ENCODE peak calls at places on chromosome 2, in five cellular contexts. V is GM12878, Z is HCT116, G is H1, U is K562. F is an unnamed sample.

GRCh38 chr2:231297108-231297908 is 98.2 kb upstream of the B3GNT7 start:
- DNase-seq in G (peak), V (peak), Z (peak), U (peak), F (peak)

GRCh38 chr2:219681301-219682290 is 54.2 kb downstream of the SLC4A3 start:
- DNase-seq in G (no peak), Z (no peak), U (no peak), V (no peak), F (no peak)

GRCh38 chr2:177306550-177306949 is 42.0 kb upstream of the NFE2L2 start:
- DNase-seq in U (peak), G (no peak), Z (no peak), V (no peak), F (no peak)

GRCh38 chr2:41206004-41206403 is 754.1 kb upstream of the SLC8A1 start:
- DNase-seq in Z (no peak), G (no peak), V (no peak), U (no peak), F (no peak)

GRCh38 chr2:75710220-75710576 is 517 bp downstream of the GCFC2 start:
- DNase-seq in V (no peak), U (no peak), G (no peak), Z (no peak), F (peak)

GRCh38 chr2:191818725-191819333 is 28.1 kb downstream of the CAVIN2 start:
- DNase-seq in V (no peak), U (no peak), G (no peak), Z (no peak), F (no peak)

GRCh38 chr2:11571170-11571569 is 37.3 kb downstream of the GREB1 start:
- DNase-seq in G (no peak), V (no peak), U (no peak), Z (no peak), F (no peak)

GRCh38 chr2:55811048-55811447 is 112.5 kb downstream of the EFEMP1 start:
- DNase-seq in Z (no peak), V (no peak), G (no peak), U (no peak), F (no peak)

GRCh38 chr2:206064077-206064476 is 21.9 kb downstream of the INO80D start:
- DNase-seq in V (no peak), U (no peak), Z (no peak), G (no peak), F (no peak)

GRCh38 chr2:126999342-126999741 is 100.7 kb downstream of the TEX51 start:
- DNase-seq in Z (no peak), V (no peak), G (no peak), U (no peak), F (no peak)

GRCh38 chr2:45345331-45346305 is 265.4 kb downstream of the SRBD1 start:
- DNase-seq in U (no peak), Z (no peak), V (no peak), G (peak), F (no peak)

GRCh38 chr2:10720983-10721343 is 467 bp upstream of the ATP6V1C2 start:
- DNase-seq in U (no peak), Z (no peak), V (no peak), G (no peak), F (no peak)

GRCh38 chr2:230443540-230443939 is 27.5 kb downstream of the SP100 start:
- DNase-seq in G (no peak), U (no peak), Z (no peak), V (no peak), F (no peak)

GRCh38 chr2:201151127-201152074 is 31.5 kb upstream of the CASP10 start:
- DNase-seq in U (no peak), V (no peak), Z (peak), G (no peak), F (no peak)

GRCh38 chr2:208072250-208072892 is 47.0 kb upstream of the PLEKHM3 start:
- DNase-seq in Z (peak), V (peak), U (peak), G (peak), F (peak)

GRCh38 chr2:23489471-23490400 is 104.8 kb downstream of the KLHL29 start:
- DNase-seq in U (no peak), G (no peak), Z (no peak), V (no peak), F (no peak)

GRCh38 chr2:23493849-23494248 is 108.9 kb downstream of the KLHL29 start:
- DNase-seq in Z (no peak), V (no peak), U (no peak), G (no peak), F (no peak)

GRCh38 chr2:23492941-23493340 is 108.0 kb downstream of the KLHL29 start:
- DNase-seq in U (no peak), V (no peak), G (no peak), Z (no peak), F (peak)

GRCh38 chr2:23491622-23492336 is 106.8 kb downstream of the KLHL29 start:
- DNase-seq in G (no peak), U (no peak), V (no peak), Z (no peak), F (no peak)

DNA sequence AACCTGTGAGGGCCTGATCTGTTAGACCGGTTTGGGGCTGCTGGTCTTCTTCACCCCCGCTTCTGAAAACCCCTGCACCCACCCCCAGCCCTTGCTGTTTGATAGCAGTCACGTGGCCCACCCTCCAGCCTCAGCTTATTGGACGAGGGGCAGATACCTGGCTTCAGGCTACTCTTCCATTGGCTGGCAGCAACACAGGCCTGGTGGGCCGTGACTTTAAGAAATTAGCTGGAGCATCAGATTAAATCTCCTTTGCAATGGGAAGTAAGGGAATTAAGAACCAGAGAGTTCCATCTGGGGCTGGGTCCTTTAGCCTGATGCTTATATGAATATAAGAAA is 107.3 kb downstream of the KLHL29 start:
- DNase-seq in U (no peak), G (no peak), Z (no peak), V (no peak), F (no peak)
- TF ChIP-seq JUND in U (no peak), G (no peak), Z (no peak), V (no peak), F (no peak)

GRCh38 chr2:60811491-60812370 is 55.7 kb downstream of the PAPOLG start:
- DNase-seq in U (no peak), V (no peak), Z (no peak), G (no peak), F (no peak)

GRCh38 chr2:60808330-60808801 is 52.3 kb downstream of the PAPOLG start:
- DNase-seq in Z (no peak), G (peak), U (peak), V (no peak), F (no peak)

GRCh38 chr2:60806595-60806987 is 50.5 kb downstream of the PAPOLG start:
- DNase-seq in G (peak), V (no peak), Z (no peak), U (no peak), F (no peak)

GRCh38 chr2:60804473-60804872 is 48.4 kb downstream of the PAPOLG start:
- DNase-seq in G (peak), U (no peak), Z (no peak), V (no peak), F (no peak)

GRCh38 chr2:60806988-60807681 is 51.1 kb downstream of the PAPOLG start:
- DNase-seq in G (peak), V (peak), U (peak), Z (no peak), F (no peak)
- TF ChIP-seq JUND in G (no peak), V (no peak), U (no peak), Z (no peak), F (no peak)

GRCh38 chr2:239934571-239935171 is 90.5 kb downstream of the NDUFA10 start:
- DNase-seq in U (peak), Z (peak), G (peak), V (no peak), F (peak)
- TF ChIP-seq JUND in U (no peak), Z (no peak), G (no peak), V (no peak), F (no peak)

DNA sequence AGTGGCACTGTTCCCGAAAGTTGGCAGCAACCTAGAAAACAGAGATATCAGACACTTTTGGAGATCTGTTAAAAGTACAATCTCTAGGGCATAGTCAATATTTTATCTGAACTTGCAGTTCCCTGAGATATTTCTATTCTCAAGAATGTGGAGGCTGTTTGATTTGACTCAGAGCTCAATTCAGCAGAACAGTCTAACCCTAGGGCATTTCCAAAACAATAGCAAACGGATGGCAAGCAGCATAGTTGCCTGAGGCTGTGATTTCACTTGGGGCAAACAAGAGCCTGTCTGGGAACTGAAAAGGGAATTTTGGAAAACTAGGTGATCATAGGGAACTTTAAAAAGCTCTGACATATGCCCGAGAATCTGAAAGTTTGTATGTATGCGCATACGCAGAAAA is 772.8 kb upstream of the LRRTM1 start:
- DNase-seq in Z (no peak), G (no peak), V (no peak), U (no peak), F (no peak)
- TF ChIP-seq JUND in Z (no peak), G (no peak), V (no peak), U (no peak), F (no peak)

DNA sequence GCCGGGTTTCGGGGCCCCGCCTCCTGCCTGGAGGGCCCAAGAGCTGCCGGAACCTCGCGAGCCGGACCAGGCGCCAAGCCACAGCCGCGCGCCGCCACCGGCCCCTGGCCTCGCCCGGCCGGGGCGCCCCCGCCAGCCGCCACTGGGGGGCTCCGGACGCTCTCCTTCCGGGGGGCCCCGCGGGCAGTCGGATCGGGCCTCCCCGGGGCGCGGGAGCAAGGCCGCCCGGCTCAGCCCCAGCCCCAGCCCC is 17.4 kb upstream of the HAAO start:
- DNase-seq in Z (peak), G (peak), V (no peak), U (peak), F (peak)
- TF ChIP-seq JUND in Z (no peak), G (no peak), V (no peak), U (no peak), F (no peak)

GRCh38 chr2:213122730-213123129 is 28.7 kb downstream of the IKZF2 start:
- DNase-seq in G (no peak), Z (no peak), U (no peak), V (no peak), F (no peak)
- TF ChIP-seq JUND in G (no peak), Z (no peak), U (no peak), V (no peak), F (no peak)

DNA sequence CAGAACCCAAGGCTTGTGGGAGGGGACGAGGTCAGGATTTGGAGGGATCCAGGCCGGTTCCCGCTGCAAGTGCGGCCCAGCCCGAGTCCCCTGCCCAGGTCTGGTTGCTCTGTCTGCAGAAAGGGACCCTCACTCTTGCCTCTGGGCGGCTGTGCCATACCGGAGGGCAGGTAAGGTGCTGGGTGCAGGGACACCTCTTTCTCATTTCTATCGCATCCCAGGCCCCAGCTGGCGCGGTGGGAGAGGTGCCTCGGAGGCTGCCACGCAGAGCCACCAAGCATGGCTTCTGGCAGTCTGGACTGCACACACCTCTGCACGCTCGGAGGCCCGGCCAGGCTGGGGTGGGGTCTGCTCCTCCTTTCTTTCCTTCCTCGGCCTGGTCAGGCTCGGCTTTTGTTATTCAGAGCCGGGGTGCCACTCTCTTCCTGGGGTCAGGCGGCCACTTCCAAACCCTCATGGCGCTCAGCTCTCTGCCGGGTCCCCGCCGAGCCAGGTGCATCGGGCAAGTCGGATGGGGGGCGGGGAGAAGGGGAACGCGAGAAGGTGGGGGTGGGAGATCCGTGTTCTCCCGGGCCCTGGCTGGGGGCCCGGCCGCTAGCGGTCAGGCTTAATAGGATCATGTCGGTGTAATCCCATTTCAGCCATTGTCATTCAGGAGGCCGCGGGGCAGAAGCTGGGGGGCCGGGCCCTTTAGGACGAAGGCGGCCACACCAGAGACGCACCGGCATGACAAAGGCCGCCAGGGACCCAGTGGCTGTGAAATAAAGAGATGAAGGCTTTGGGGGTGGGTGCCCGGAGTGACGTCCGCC is 9.0 kb downstream of the GBX2 start:
- DNase-seq in G (peak), V (no peak), Z (no peak), U (no peak), F (no peak)
- TF ChIP-seq JUND in G (no peak), V (no peak), Z (no peak), U (no peak), F (no peak)